ENCODE peak calls at places on chromosome 22, in four cellular contexts. R is mesendoderm, Y is H1, E is trophoblast cell. P is an unnamed sample. For H3K79me2, the result is how much of the 10 kb centered on the place peaks cover.

GRCh38 chr22:44924724-44925123 is 85.1 kb downstream of the PHF21B start:
- DNase-seq in R (no peak), Y (no peak), E (no peak), P (no peak)

GRCh38 chr22:44920183-44920582 is 89.6 kb downstream of the PHF21B start:
- DNase-seq in R (no peak), Y (no peak), E (no peak), P (no peak)

GRCh38 chr22:23565288-23565941 is 14.7 kb downstream of the IGLL1 start:
- DNase-seq in R (peak), Y (peak), E (no peak), P (peak)

GRCh38 chr22:21624120-21624879 is 5.5 kb downstream of the YDJC start:
- DNase-seq in R (peak), Y (peak), E (no peak), P (peak)

GRCh38 chr22:40955516-40955915 is 4.3 kb downstream of the RBX1 start:
- DNase-seq in R (no peak), Y (no peak), E (peak), P (no peak)

GRCh38 chr22:32839776-32840571 is 38.5 kb downstream of the TIMP3 start:
- DNase-seq in R (no peak), Y (no peak), E (no peak), P (no peak)

GRCh38 chr22:22682807-22683667 is 38.6 kb downstream of the GGTLC2 start:
- DNase-seq in R (no peak), Y (no peak), E (no peak), P (no peak)

GRCh38 chr22:25120761-25121212 is 78.9 kb upstream of the CRYBB3 start:
- DNase-seq in R (no peak), Y (no peak), E (no peak), P (no peak)

GRCh38 chr22:24424001-24424900 is 3.1 kb upstream of the ADORA2A start:
- DNase-seq in R (no peak), Y (peak), E (no peak), P (no peak)

GRCh38 chr22:35394011-35394312 is 6.0 kb upstream of the MCM5 start:
- DNase-seq in R (no peak), Y (no peak), E (no peak), P (no peak)

GRCh38 chr22:45502215-45503070 is at the start of gene FBLN1:
- DNase-seq in R (peak), Y (peak), E (peak), P (peak)

GRCh38 chr22:23523746-23524145 is 56.3 kb downstream of the IGLL1 start:
- DNase-seq in R (no peak), Y (no peak), E (no peak), P (no peak)

GRCh38 chr22:48548391-48548790 is 1279.3 kb downstream of the BRD1 start:
- DNase-seq in R (no peak), Y (no peak), E (no peak), P (no peak)

DNA sequence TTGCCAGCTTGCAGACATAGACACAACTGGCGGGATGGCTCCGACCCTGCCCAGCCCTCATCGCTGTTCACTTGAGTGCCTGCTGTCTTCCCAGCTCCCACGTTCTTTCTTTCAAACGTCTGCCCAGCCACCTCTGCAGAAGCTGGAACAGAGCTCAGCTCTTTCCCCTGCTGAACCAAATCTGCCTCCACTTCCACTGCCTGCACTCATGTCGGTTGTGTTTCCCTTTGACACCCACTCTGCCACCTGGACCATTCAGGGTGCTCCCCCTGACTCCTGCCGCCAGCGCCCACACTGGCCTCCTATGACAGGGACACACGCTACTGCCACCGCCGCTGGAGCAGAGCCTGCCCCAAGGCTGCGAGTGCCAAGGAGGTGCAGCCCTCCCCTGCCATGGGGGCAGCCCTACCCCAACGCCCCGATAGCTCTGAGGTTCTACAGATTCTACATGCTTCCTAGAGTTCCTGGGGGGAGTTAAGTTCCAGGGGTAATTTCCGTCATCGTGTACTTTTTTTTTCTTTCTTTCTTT is 37.9 kb downstream of the TST start:
- DNase-seq in R (no peak), Y (no peak), E (no peak), P (no peak)
- H3K23ac ChIP-seq in R (no peak), Y (no peak), E (no peak), P (no peak)

GRCh38 chr22:49803667-49804375 is 23.9 kb downstream of the BRD1 start:
- DNase-seq in R (no peak), Y (no peak), E (no peak), P (no peak)
- H3K79me2 ChIP-seq in R (half or more), Y (half or more), E (under half), P (under half)

GRCh38 chr22:38826386-38826785 is 17.4 kb downstream of the NPTXR start:
- DNase-seq in R (no peak), Y (no peak), E (no peak), P (no peak)

GRCh38 chr22:38824587-38824986 is 19.2 kb downstream of the NPTXR start:
- DNase-seq in R (peak), Y (peak), E (peak), P (peak)

GRCh38 chr22:38823637-38824036 is 20.2 kb downstream of the NPTXR start:
- DNase-seq in R (no peak), Y (no peak), E (no peak), P (no peak)

GRCh38 chr22:38820021-38820420 is 23.8 kb downstream of the NPTXR start:
- DNase-seq in R (no peak), Y (no peak), E (no peak), P (no peak)

GRCh38 chr22:38823076-38823475 is 20.8 kb downstream of the NPTXR start:
- DNase-seq in R (no peak), Y (no peak), E (no peak), P (no peak)
- H3K23ac ChIP-seq in R (no peak), Y (no peak), E (no peak), P (no peak)

GRCh38 chr22:31628969-31629723 is 32.9 kb downstream of the PISD start:
- DNase-seq in R (no peak), Y (no peak), E (no peak), P (peak)
- H3K79me2 ChIP-seq in R (under half), Y (half or more), E (under half), P (under half)

DNA sequence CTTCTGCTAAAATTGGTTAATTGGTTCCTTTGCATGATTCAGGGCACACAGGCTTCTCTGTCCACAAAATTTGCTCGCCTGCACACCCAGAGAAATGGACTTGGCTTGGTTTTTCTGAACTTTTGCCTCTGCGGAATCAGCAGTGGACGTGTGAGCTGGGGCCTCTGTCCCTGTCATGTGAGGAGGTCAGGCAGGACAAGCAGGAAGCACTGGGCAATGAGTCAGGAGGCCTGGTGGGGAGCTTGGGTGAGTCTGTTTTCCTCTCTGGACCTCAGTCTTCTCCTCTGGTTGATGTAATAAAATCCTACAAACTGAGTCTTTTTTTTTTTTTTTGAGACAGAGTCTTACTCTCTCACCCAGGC is 10.4 kb upstream of the CELSR1 start:
- DNase-seq in R (no peak), Y (no peak), E (peak), P (no peak)
- H3K23ac ChIP-seq in R (no peak), Y (no peak), E (no peak), P (no peak)

GRCh38 chr22:38257650-38258246 is 15.1 kb downstream of the TMEM184B start:
- DNase-seq in R (no peak), Y (no peak), E (no peak), P (no peak)

GRCh38 chr22:38259370-38259769 is 13.4 kb downstream of the TMEM184B start:
- DNase-seq in R (no peak), Y (no peak), E (no peak), P (no peak)

GRCh38 chr22:38258895-38259294 is 13.9 kb downstream of the TMEM184B start:
- DNase-seq in R (no peak), Y (no peak), E (no peak), P (no peak)

GRCh38 chr22:38255697-38256096 is 17.1 kb downstream of the TMEM184B start:
- DNase-seq in R (no peak), Y (no peak), E (no peak), P (no peak)

GRCh38 chr22:38257170-38257569 is 15.6 kb downstream of the TMEM184B start:
- DNase-seq in R (no peak), Y (no peak), E (no peak), P (no peak)
- H3K79me2 ChIP-seq in R (under half), Y (half or more), E (under half), P (under half)

DNA sequence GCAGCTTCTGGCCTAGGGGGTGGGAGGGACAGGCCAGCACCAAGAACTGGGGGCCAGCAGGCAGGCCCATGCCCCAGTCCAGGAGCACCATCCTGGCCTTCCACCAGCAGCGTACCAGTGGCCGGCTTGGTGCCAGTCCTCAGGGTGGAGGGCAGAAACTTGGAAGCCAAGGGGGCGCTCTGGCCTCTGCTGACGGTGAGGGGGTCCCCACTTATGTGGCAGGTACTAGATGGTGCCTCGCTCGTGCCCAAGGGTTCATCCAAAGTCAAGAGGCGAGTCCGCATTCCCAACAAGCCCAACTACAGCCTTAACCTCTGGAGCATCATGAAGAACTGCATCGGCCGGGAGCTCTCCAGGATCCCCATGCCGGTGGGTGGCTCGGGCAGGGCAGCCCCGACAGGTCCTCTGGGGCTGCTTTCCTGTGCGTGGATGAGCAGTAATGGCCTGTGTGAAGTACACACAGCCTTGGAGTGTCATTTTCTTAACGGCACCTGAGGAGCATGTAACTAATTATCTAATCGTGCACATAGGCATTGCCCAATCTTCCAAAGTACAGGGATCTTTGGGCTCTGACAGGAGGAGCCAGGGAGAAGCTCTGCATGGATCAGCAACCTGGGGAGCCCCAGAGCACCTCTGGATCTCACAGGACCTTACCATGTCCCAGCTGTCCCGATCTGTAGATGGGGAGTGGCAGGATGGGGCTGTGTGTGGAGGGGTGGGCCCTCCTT is 79.1 kb downstream of the MORC2 start:
- DNase-seq in R (no peak), Y (no peak), E (no peak), P (peak)
- H3K23ac ChIP-seq in R (no peak), Y (no peak), E (no peak), P (no peak)

DNA sequence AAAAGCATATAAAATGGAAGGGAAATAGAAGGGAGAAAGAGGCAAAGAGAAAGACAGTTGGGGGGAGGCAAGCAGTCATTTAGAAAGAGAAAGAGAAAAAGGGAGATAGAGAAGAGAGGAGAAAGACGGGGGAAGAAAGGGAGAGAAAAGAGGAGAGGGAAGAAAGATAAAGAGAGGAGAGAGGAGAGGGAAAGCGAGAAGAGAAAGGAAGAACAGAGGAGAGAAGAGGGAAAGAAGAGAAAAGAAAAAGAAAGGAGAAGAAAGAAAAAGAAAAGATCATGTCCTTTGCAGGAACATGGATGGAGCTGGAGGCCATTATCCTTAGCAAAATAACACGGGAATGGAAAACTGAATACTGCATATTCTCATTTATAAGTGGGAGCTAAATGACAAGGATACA is 247.7 kb downstream of the MIAT start:
- DNase-seq in R (no peak), Y (no peak), E (no peak), P (no peak)
- H3K79me2 ChIP-seq in R (under half), Y (under half), E (under half), P (under half)